ENCODE peak calls at places on chromosomes 12 and 14, in seven cellular contexts. T is IMR-90, M is H1, A is H9, H is neuronal stem cell, L is mesendoderm, F is trophoblast cell. W is an unnamed sample. For H3K4me1, the result is how much of the 10 kb centered on the place peaks cover.

GRCh38 chr14:104977008-104977680 is 1.0 kb downstream of the AHNAK2 start:
- DNase-seq in M (no peak), A (no peak), F (no peak), T (no peak), L (no peak), H (no peak), W (no peak)

GRCh38 chr12:56839489-56840442 is 76.6 kb downstream of the HSD17B6 start:
- DNase-seq in F (peak), L (peak), H (peak), M (peak), T (peak), A (peak), W (peak)

GRCh38 chr14:54253195-54253947 is 143.4 kb upstream of the CDKN3 start:
- DNase-seq in A (no peak), L (peak), M (no peak), H (no peak), T (peak), F (peak), W (peak)

GRCh38 chr12:88756153-88756552 is 175.9 kb upstream of the KITLG start:
- DNase-seq in L (no peak), A (no peak), M (no peak), F (no peak), T (no peak), H (no peak), W (no peak)

GRCh38 chr14:34169561-34169960 is 218.7 kb upstream of the EGLN3 start:
- DNase-seq in A (no peak), M (no peak), T (no peak), L (no peak), F (no peak), H (no peak), W (no peak)

GRCh38 chr12:132423251-132424117 is 66.5 kb upstream of the FBRSL1 start:
- DNase-seq in M (no peak), H (no peak), T (no peak), F (no peak), L (peak), A (no peak), W (no peak)

GRCh38 chr12:128971802-128972201 is 118.5 kb downstream of the GLT1D1 start:
- DNase-seq in F (no peak), A (no peak), T (no peak), L (peak), H (peak), M (no peak), W (no peak)

GRCh38 chr12:7716391-7716790 is 5.2 kb downstream of the DPPA3 start:
- DNase-seq in A (no peak), M (no peak), F (peak), H (no peak), L (peak), T (no peak), W (no peak)

GRCh38 chr12:122842505-122843405 is 7.5 kb downstream of the HIP1R start:
- DNase-seq in F (no peak), H (no peak), L (no peak), T (no peak), M (no peak), A (peak), W (no peak)

GRCh38 chr12:132904718-132905328 is 17.4 kb upstream of the CHFR start:
- DNase-seq in A (peak), T (no peak), F (peak), L (peak), H (peak), M (peak), W (peak)

GRCh38 chr12:34335819-34336262 is 313.5 kb downstream of the ALG10 start:
- DNase-seq in L (no peak), M (no peak), T (no peak), F (no peak), H (no peak), A (no peak), W (no peak)

GRCh38 chr14:64730681-64731080 is 26.5 kb downstream of the PLEKHG3 start:
- DNase-seq in A (no peak), M (no peak), H (no peak), L (no peak), F (no peak), T (no peak), W (no peak)

GRCh38 chr14:97212399-97212798 is 415.2 kb downstream of the VRK1 start:
- DNase-seq in M (no peak), H (no peak), A (no peak), T (no peak), F (no peak), L (no peak), W (no peak)

GRCh38 chr12:104494816-104495158 is 38.0 kb downstream of the CHST11 start:
- DNase-seq in M (no peak), L (no peak), T (no peak), H (no peak), F (peak), A (no peak), W (peak)

GRCh38 chr12:63085120-63085519 is 65.9 kb downstream of the AVPR1A start:
- DNase-seq in T (no peak), F (no peak), A (no peak), L (no peak), M (no peak), H (no peak), W (no peak)

GRCh38 chr12:70637286-70637685 is at the start of gene PTPRB:
- DNase-seq in H (no peak), L (no peak), M (no peak), F (no peak), T (no peak), A (no peak), W (no peak)

GRCh38 chr14:91098591-91098990 is 15.3 kb upstream of the DGLUCY start:
- DNase-seq in T (peak), F (peak), M (no peak), A (no peak), H (no peak), L (no peak), W (peak)

GRCh38 chr12:93571854-93572711 is at the start of gene SOCS2:
- DNase-seq in T (peak), M (no peak), F (peak), L (peak), A (peak), H (peak), W (peak)

GRCh38 chr14:21098134-21098891 is at the start of gene ZNF219:
- DNase-seq in L (peak), M (peak), H (peak), F (peak), T (peak), A (peak), W (peak)

GRCh38 chr14:26597136-26598080 is at the start of gene NOVA1:
- DNase-seq in A (peak), T (no peak), H (peak), L (peak), F (peak), M (peak), W (peak)

GRCh38 chr12:94207467-94208432 is 59.4 kb downstream of the PLXNC1 start:
- DNase-seq in H (no peak), M (no peak), A (no peak), L (no peak), F (peak), T (no peak), W (no peak)

GRCh38 chr12:125610971-125611370 is 545.7 kb downstream of the AACS start:
- DNase-seq in M (no peak), T (no peak), A (no peak), F (no peak), L (no peak), H (no peak), W (no peak)

GRCh38 chr14:75647650-75648049 is 13.0 kb downstream of the ERG28 start:
- DNase-seq in M (no peak), A (no peak), T (peak), H (no peak), F (peak), L (no peak), W (no peak)

GRCh38 chr12:103169-103981 is 36.8 kb downstream of the IQSEC3 start:
- DNase-seq in T (no peak), A (peak), H (peak), L (peak), M (peak), F (no peak), W (no peak)

GRCh38 chr12:109580272-109580671 is 6.7 kb downstream of the MVK start:
- DNase-seq in H (no peak), T (no peak), M (no peak), A (no peak), L (no peak), F (no peak), W (no peak)

DNA sequence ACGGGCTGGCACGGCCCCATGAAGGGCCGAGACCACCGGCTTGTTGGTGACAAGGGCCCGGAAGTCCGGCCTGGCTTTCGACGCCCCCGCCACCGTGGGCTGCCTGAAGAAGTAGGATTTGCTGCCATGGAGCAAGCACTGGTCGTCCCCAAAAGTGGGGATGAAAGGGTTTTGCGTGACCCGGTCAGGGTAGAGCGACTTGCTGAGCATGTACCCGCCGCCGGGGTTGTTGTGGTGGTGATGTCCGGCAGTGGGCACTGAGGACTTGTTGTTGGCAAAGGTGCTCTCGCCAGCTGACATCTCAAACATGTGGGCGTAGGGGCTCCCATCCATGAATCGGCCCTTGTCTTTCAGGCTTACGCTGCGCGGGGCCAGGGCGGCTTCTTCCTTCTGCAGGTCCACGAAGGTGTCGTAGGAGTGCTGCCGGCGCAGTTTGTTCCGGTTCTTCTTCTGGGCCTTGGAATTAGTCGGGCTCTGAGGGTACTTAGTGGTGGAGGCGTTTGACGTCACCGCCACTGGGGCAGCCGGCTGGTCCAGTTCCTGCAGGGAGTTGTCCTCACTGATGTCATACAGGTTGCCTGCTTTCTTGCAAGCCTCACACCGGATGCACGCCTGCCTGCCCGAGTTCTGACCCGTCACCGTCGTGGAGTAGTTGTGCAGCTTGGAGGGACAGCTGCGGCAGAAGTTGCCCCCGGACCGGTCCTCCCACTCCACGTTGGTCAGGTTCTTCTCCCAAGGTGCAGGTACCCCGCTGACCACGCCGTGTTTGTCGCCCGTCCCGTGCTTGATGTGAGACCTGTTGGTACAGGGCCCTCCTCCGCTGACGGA is 366.6 kb downstream of the EMP1 start:
- DNase-seq in H (no peak), F (no peak), T (no peak), M (no peak), A (no peak), L (no peak), W (no peak)
- H4K8ac ChIP-seq in H (no peak), F (no peak), T (no peak), M (no peak), A (no peak), L (no peak), W (no peak)

GRCh38 chr14:44170554-44170953 is 336.5 kb downstream of the FSCB start:
- DNase-seq in F (no peak), A (no peak), L (no peak), M (no peak), H (no peak), T (no peak), W (no peak)

GRCh38 chr14:44166611-44167010 is 340.5 kb downstream of the FSCB start:
- DNase-seq in L (no peak), F (no peak), A (no peak), T (no peak), M (no peak), H (no peak), W (no peak)

GRCh38 chr14:44165286-44165685 is 341.8 kb downstream of the FSCB start:
- DNase-seq in F (no peak), A (no peak), H (no peak), M (no peak), L (no peak), T (no peak), W (peak)

GRCh38 chr14:44168566-44168965 is 338.5 kb downstream of the FSCB start:
- DNase-seq in M (no peak), F (no peak), H (no peak), A (no peak), T (no peak), L (no peak), W (peak)

DNA sequence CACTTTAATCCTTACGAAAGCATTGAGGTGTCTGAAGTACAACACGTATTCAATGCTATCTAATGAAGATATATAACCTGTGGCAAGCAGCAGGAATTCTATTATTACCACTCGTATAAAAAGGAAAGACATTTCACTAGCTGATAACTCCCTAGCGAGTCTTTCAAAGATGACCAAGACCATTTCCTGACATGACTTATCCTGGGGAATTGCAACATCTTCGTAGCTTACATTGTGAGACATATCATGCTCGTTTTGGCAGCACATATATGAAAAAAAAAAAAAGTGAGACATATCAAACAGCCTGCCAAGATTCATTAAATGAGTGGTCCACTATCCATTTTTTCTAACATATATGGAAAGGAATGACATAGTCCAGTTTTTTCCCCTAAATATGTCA is 337.0 kb downstream of the FSCB start:
- DNase-seq in H (no peak), F (no peak), T (no peak), M (no peak), A (no peak), L (no peak), W (peak)
- H3K4me1 ChIP-seq in H (under half), F (under half), T (under half), M (under half), A (under half), L (under half), W (under half)

DNA sequence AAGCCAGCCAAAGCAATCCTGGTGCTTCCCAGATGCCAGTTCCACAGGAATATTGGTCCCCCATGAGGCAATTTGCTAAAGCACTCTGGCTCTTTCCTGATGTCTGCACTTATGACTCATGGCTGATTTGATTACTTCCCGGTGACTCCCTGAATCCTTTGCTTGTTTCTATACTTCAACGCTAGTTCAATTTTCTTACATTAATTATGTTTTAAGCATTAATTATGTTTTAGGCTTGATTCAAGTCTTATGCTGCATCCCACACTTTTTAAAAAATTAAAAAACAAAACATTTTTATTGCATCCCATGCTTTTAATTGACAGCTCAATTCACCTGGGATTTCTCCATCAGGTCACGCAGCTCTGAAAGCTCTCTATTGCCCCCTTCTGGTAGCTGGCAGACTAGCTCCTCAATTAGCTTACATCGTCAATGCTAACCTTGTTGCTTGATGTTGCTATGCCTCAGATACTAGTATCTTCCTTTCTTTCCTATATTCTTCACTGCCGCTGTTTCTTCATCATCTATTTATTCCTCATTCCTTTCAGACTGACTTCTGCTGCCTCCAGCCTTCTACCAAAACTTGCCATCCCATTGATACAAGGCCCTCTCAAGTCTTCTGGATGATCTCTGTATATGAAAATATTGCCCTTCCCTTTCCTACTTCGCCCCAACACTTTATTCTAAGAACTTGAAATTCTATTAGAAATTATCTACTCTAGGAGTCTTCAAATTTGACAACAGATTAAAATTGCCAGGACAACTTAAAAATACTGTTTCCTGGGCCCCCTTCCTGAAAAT is 32.0 kb downstream of the TSHR start:
- DNase-seq in L (peak), M (peak), F (peak), T (peak), H (peak), A (peak), W (peak)
- H3K27ac ChIP-seq in L (no peak), M (no peak), F (no peak), T (no peak), H (no peak), A (no peak), W (no peak)

GRCh38 chr12:113783811-113784210 is 182.3 kb downstream of the RBM19 start:
- DNase-seq in L (no peak), M (no peak), F (no peak), T (no peak), A (no peak), H (no peak), W (no peak)
- H4K8ac ChIP-seq in L (no peak), M (no peak), F (no peak), T (no peak), A (no peak), H (no peak), W (no peak)

W was measured in mesenchymal stem cell.